ENCODE peak calls at places on chromosomes 2 and 18, in five cellular contexts. A, X, D, W and O are unnamed samples.

GRCh38 chr2:149885468-149885867 is 297.9 kb upstream of the MMADHC start:
- DNase-seq in A (no peak), X (no peak), D (no peak), W (no peak), O (no peak)

GRCh38 chr18:49725809-49726514 is 87.4 kb downstream of the ACAA2 start:
- DNase-seq in A (no peak), X (peak), D (peak), W (peak), O (peak)

GRCh38 chr2:159684796-159685195 is 27.5 kb upstream of the MARCHF7 start:
- DNase-seq in A (no peak), X (no peak), D (peak), W (no peak), O (no peak)

GRCh38 chr18:46346896-46347630 is 242.9 kb downstream of the HAUS1 start:
- DNase-seq in A (no peak), X (no peak), D (no peak), W (no peak), O (no peak)

GRCh38 chr2:150586858-150587257 is 99.4 kb upstream of the RND3 start:
- DNase-seq in A (no peak), X (no peak), D (no peak), W (no peak), O (no peak)

GRCh38 chr2:27356056-27356381 is 545 bp downstream of the GTF3C2 start:
- DNase-seq in A (no peak), X (peak), D (no peak), W (peak), O (no peak)

GRCh38 chr2:46319711-46320110 is 22.5 kb downstream of the EPAS1 start:
- DNase-seq in A (no peak), X (no peak), D (no peak), W (no peak), O (no peak)

GRCh38 chr18:46343456-46343855 is 239.3 kb downstream of the HAUS1 start:
- DNase-seq in A (no peak), X (no peak), D (no peak), W (no peak), O (no peak)

GRCh38 chr2:91442246-91442905 is 2750.9 kb downstream of the RPIA start:
- DNase-seq in A (no peak), X (no peak), D (no peak), W (no peak), O (peak)

GRCh38 chr2:102639429-102639828 is 20.1 kb downstream of the SLC9A2 start:
- DNase-seq in A (no peak), X (no peak), D (no peak), W (no peak), O (no peak)

GRCh38 chr2:161217597-161218185 is 57.5 kb downstream of the TANK start:
- DNase-seq in A (no peak), X (no peak), D (no peak), W (no peak), O (no peak)

GRCh38 chr2:36515538-36515937 is 82.4 kb downstream of the FEZ2 start:
- DNase-seq in A (no peak), X (no peak), D (no peak), W (no peak), O (no peak)